ENCODE peak calls at places on chromosomes 5 and 9, in four cellular contexts. I is uterus, E is HCT116, F is A549. G is an unnamed sample.

GRCh38 chr5:34749431-34749872 is 89.5 kb upstream of the TTC23L start:
- DNase-seq in I (no peak), E (no peak), F (no peak), G (no peak)

GRCh38 chr5:112333236-112333850 is 85.7 kb downstream of the EPB41L4A start:
- DNase-seq in I (no peak), E (no peak), F (no peak), G (no peak)

GRCh38 chr5:76733049-76733417 is 17.1 kb downstream of the F2R start:
- DNase-seq in I (no peak), E (no peak), F (no peak), G (no peak)

GRCh38 chr9:129996161-129996849 is 46.7 kb downstream of the FNBP1 start:
- DNase-seq in I (no peak), E (no peak), F (no peak), G (no peak)

GRCh38 chr5:1179383-1179715 is 22.0 kb upstream of the SLC6A19 start:
- DNase-seq in I (no peak), E (no peak), F (no peak), G (no peak)

GRCh38 chr5:120446068-120446492 is 18.0 kb upstream of the PRR16 start:
- DNase-seq in I (peak), E (no peak), F (no peak), G (no peak)

GRCh38 chr5:143824851-143825720 is 13.1 kb downstream of the HMHB1 start:
- DNase-seq in I (peak), E (peak), F (peak), G (peak)

GRCh38 chr9:35904966-35905781 is 828 bp upstream of the HRCT1 start:
- DNase-seq in I (no peak), E (no peak), F (peak), G (no peak)

GRCh38 chr5:43425965-43426364 is 13.8 kb upstream of the CCL28 start:
- DNase-seq in I (no peak), E (no peak), F (peak), G (peak)

GRCh38 chr5:73515232-73515631 is 17.0 kb downstream of the BTF3 start:
- DNase-seq in I (no peak), E (no peak), F (no peak), G (no peak)

GRCh38 chr9:27179245-27179870 is 70.3 kb downstream of the TEK start:
- DNase-seq in I (no peak), E (no peak), F (no peak), G (no peak)

GRCh38 chr5:179836225-179837019 is 15.7 kb downstream of the SQSTM1 start:
- DNase-seq in I (no peak), E (no peak), F (no peak), G (no peak)

GRCh38 chr9:2192356-2192979 is 177.3 kb downstream of the SMARCA2 start:
- DNase-seq in I (no peak), E (no peak), F (no peak), G (no peak)

GRCh38 chr5:149154629-149155028 is 13.3 kb downstream of the ABLIM3 start:
- DNase-seq in I (no peak), E (no peak), F (no peak), G (no peak)

GRCh38 chr5:151238303-151238741 is 14.4 kb upstream of the CCDC69 start:
- DNase-seq in I (peak), E (no peak), F (no peak), G (no peak)
- TF ChIP-seq POLR2A in I (no peak), E (no peak), F (no peak), G (no peak)

DNA sequence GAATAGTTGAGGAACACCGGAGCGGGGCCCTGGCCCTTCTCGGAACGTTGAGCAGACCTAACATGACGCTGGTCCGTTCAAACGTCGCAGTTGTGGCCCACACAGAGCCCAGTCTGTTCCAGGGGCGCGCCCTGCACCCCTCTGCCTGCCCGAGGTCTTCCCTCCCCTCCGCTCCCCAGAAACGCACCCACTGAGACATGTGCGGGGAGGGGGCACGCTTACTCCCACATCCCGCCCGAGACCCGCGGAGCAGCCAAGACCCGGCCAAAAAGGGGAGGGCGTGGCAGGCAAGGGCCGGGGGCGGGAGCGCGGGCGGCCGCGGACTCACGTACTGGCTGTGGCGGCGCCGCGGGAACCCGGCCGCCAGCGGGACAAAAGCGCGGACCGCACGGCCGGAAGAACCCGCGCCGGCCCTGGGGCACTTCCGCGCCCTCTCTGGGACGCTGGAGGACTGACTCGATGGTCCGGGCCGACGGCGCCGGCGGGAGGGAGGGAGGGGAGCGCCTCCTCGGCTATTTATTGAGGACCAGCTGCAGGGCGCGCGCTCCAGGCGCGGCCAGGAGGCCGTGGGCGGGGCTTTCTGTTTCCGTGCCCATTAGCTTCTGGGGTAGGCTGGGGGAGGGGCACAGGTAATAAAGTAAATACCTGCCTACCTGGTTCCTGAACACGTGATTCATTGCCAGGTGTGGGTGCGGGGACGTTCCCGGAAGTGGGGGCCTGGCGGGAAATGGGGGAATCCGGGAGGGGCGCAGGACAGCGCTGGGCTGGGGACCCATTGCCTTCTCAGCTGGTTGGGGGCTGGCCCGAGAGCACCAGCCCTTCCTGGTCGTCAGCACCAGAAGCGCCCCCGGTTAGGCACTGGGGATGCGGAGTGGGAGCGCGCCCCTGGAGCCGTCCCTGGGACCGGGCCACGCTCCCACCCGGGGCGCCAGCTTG is at the start of gene ZFP62:
- DNase-seq in I (peak), E (peak), F (peak), G (peak)
- TF ChIP-seq POLR2A in I (peak), E (peak), F (peak), G (peak)

DNA sequence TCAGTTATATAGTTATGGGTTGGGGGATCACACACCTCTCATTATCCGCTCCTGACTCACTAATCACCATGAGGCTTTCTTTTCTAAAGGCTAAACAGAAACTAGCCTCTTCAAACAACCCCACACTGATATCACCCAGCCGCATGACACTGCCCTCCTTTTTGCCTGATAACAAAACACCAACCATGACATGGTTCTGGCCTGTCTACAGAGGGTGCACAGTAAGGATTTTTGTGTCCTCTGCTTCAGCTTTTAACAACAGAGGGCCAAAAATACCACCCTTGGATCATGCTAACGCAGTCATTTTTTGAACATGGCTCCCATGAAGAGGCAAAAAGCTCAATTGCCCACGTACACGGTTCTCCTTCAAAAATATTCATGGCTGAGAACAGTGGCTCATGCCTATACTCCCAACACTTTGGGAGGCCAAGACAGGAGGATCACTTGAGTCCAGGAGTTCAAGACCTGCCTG is 4.0 kb downstream of the CMBL start:
- DNase-seq in I (no peak), E (no peak), F (no peak), G (no peak)
- TF ChIP-seq POLR2A in I (no peak), E (no peak), F (no peak), G (no peak)

DNA sequence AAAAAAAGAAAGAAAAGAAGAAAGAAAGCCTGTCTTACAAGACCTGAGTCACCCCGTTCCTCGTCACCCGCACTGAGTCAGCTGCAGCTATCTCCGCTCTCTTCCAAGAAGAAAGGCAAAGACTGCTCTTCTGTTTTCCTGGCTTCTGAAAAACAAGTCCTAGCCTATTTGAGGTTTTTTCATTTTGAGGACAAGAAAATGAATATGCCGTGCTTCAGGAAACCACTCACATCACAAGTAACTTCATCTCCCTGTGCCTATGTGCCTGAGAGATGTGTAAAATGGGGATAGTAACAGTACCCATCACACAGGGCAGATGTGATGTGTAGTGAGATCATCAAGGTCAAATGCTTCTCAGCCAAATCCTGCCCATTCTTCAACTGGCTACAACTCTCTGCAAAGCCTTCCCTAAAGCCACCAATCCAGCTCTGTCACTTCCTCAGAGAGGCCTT is 78.4 kb downstream of the GLDC start:
- DNase-seq in I (no peak), E (peak), F (peak), G (peak)
- TF ChIP-seq POLR2A in I (no peak), E (no peak), F (no peak), G (no peak)

GRCh38 chr9:136051568-136052432 is 43.3 kb downstream of the NACC2 start:
- DNase-seq in I (no peak), E (peak), F (peak), G (peak)
- TF ChIP-seq POLR2A in I (no peak), E (no peak), F (peak), G (peak)

GRCh38 chr5:16461782-16462181 is 3.8 kb downstream of the ZNF622 start:
- DNase-seq in I (no peak), E (no peak), F (no peak), G (no peak)

GRCh38 chr5:16464664-16465543 is 696 bp downstream of the ZNF622 start:
- DNase-seq in I (no peak), E (no peak), F (no peak), G (no peak)

GRCh38 chr5:16467363-16468219 is 2.0 kb upstream of the ZNF622 start:
- DNase-seq in I (no peak), E (no peak), F (no peak), G (peak)

GRCh38 chr5:16461026-16461425 is 4.6 kb downstream of the ZNF622 start:
- DNase-seq in I (no peak), E (no peak), F (no peak), G (no peak)

GRCh38 chr5:16465544-16466432 is at the start of gene ZNF622:
- DNase-seq in I (peak), E (peak), F (peak), G (peak)
- TF ChIP-seq POLR2A in I (peak), E (peak), F (peak), G (peak)

GRCh38 chr5:109411627-109412026 is 1.9 kb upstream of the PJA2 start:
- DNase-seq in I (no peak), E (peak), F (peak), G (peak)

GRCh38 chr5:109409061-109409843 is 522 bp downstream of the PJA2 start:
- DNase-seq in I (peak), E (peak), F (peak), G (peak)

GRCh38 chr5:109409844-109410388 is at the start of gene PJA2:
- DNase-seq in I (peak), E (peak), F (peak), G (peak)

GRCh38 chr5:109411175-109411514 is 1.4 kb upstream of the PJA2 start:
- DNase-seq in I (no peak), E (no peak), F (no peak), G (no peak)

DNA sequence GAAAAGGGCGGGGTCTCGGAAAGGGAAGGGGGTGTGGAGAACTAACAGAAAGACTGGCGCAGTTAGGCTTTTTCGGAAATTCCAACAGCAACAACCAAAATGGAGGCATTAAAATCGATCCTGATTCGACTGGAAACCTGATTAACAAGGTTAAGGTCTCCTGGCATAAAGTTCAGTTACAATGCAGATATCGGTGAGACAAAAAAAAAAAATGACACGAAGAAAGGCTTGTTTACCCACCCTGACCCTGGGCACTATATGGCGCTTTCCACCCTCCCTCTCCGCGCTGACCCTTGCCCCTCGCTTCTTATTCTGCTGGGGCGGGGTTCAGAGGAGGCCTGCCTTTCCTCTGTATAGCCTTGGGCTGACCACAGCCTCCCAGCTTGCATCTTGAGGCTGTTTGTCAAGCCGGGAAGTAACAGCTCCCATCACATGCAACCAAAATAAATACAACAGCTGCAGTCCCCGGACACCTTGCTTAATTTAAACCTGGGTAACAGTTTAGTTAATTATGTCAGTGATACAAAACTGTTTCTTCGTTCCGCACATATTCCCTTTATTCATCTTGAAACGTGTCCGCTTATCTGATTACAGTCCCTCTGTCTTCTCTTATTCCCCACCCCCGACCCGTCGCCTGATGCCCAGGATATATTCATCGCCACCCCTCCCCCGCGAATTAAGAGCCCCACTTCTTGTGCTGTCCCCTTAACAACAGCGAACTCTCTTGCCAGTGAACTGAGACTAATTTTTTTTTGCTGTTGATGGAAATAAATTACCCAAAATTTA is 808 bp upstream of the PJA2 start:
- DNase-seq in I (peak), E (peak), F (peak), G (peak)
- TF ChIP-seq POLR2A in I (no peak), E (peak), F (peak), G (no peak)

DNA sequence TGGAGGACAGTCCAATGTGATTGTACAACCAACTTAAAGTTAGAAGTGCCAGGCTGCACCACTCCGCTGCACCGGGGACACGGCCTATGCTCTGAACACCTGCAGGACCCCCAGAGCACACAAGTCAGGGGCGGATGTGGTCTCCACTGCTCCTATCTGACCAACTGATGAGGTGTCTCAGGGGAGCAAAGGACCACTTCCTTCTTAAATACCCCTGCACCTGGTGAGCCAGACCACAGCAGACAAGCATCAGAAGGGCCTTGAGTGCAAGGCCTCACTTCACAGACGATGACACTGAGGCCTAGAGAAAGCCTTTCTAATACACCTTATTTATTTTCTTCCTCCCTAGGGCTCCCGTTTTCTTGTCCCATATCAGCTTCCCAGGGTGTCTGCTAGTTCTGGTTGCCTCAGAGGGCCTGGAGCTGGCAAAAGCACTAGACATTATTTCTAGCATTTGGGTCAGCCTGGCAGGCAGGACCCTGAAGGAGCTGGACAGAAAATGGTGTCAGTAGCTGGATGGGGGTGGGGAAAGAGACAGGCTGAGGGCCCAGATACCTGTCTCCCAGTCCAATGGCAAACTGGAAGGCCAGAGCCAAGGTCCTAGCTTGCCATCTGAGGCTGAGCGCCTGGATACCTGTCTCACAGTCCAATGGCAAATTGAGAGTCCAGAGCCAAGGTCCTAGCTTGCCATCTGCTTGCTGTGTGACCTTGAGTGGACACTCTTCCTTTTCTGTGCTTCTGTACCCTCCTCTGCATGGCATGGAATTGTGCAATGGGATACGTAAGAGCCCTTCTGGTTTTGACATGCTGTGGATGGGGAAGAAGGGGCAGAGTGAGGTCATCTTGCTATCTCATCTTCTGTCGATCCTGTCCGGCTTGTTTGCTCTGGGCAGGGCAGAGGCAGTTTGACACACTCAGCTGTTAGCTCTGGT is 9.0 kb downstream of the CCDC69 start:
- DNase-seq in I (no peak), E (no peak), F (no peak), G (no peak)
- TF ChIP-seq POLR2A in I (no peak), E (no peak), F (no peak), G (no peak)

G was measured in H54.